ENCODE peak calls at places on chromosomes 16 and 17, in four cellular contexts. O is ovary, T is Peyer's patch, Y is neural progenitor cell. U is an unnamed sample.

GRCh38 chr17:17229416-17230098 is 7.4 kb downstream of the FLCN start:
- DNase-seq in T (no peak), Y (no peak), O (no peak), U (peak; percentile 77)

GRCh38 chr16:64051826-64052225 is 1070.0 kb downstream of the CDH11 start:
- DNase-seq in T (no peak), O (no peak), Y (peak; percentile 42), U (no peak)

GRCh38 chr16:83098536-83098935 is 471.8 kb downstream of the CDH13 start:
- DNase-seq in Y (no peak), T (no peak), O (no peak), U (no peak)

GRCh38 chr16:1288813-1289479 is 20.5 kb upstream of the UBE2I start:
- DNase-seq in T (no peak), Y (peak; percentile 49), O (no peak), U (no peak)

GRCh38 chr17:52105601-52106000 is 52.9 kb downstream of the CA10 start:
- DNase-seq in T (no peak), Y (no peak), O (no peak), U (no peak)

GRCh38 chr16:11349599-11350276 is 4.5 kb downstream of the RMI2 start:
- DNase-seq in Y (no peak), T (no peak), O (peak; percentile 46), U (no peak)

GRCh38 chr17:66655861-66656260 is 179.1 kb upstream of the CACNG5 start:
- DNase-seq in T (no peak), Y (no peak), O (no peak), U (no peak)

GRCh38 chr16:56353054-56353921 is 72.1 kb downstream of the AMFR start:
- DNase-seq in T (no peak), Y (no peak), O (no peak), U (peak; percentile 59)

GRCh38 chr16:57091990-57092785 is at the start of gene CPNE2:
- DNase-seq in Y (peak; percentile 83), O (peak; percentile 71), T (peak; percentile 82), U (peak; percentile 89)

GRCh38 chr16:10181196-10182162 is 749 bp downstream of the GRIN2A start:
- DNase-seq in O (no peak), T (peak; percentile 75), Y (peak; percentile 89), U (peak; percentile 84)

GRCh38 chr17:47699536-47699840 is 5.5 kb downstream of the TBKBP1 start:
- DNase-seq in O (no peak), Y (no peak), T (no peak), U (no peak)

GRCh38 chr16:29825145-29826044 is 5.1 kb downstream of the MVP start:
- DNase-seq in Y (peak; percentile 41), T (no peak), O (peak; percentile 86), U (no peak)

GRCh38 chr16:50067290-50067853 is 1.6 kb downstream of the HEATR3 start:
- DNase-seq in O (peak; percentile 13), Y (peak; percentile 53), T (no peak), U (peak; percentile 31)

GRCh38 chr16:50530277-50531236 is 17.6 kb upstream of the NKD1 start:
- DNase-seq in T (no peak), Y (no peak), O (no peak), U (peak; percentile 32)

GRCh38 chr16:2692948-2693651 is 10.8 kb downstream of the KCTD5 start:
- DNase-seq in T (no peak), Y (peak; percentile 77), O (peak; percentile 69), U (no peak)

GRCh38 chr16:1990336-1991134 is 765 bp downstream of the SYNGR3 start:
- DNase-seq in T (no peak), O (no peak), Y (peak; percentile 86), U (peak; percentile 90)

GRCh38 chr17:66272699-66273390 is 29.6 kb upstream of the PRKCA start:
- DNase-seq in O (peak; percentile 15), Y (no peak), T (no peak), U (no peak)

GRCh38 chr17:58224315-58224714 is 5.3 kb upstream of the MKS1 start:
- DNase-seq in Y (no peak), O (no peak), T (no peak), U (no peak)

GRCh38 chr16:1510941-1511351 is 17.8 kb downstream of the TELO2 start:
- DNase-seq in T (no peak), Y (no peak), O (no peak), U (no peak)

GRCh38 chr16:67987460-67988160 is 7.3 kb upstream of the DPEP3 start:
- DNase-seq in Y (no peak), O (no peak), T (no peak), U (no peak)

GRCh38 chr17:7355053-7355452 is at the start of gene TMEM95:
- DNase-seq in T (no peak), Y (no peak), O (no peak), U (no peak)

GRCh38 chr17:7352559-7352889 is 562 bp downstream of the KCTD11 start:
- DNase-seq in T (no peak), O (no peak), Y (no peak), U (no peak)

GRCh38 chr17:7354262-7354781 is 634 bp upstream of the TMEM95 start:
- DNase-seq in Y (peak; percentile 62), T (no peak), O (no peak), U (no peak)

GRCh38 chr17:7351665-7352558 is at the start of gene KCTD11:
- DNase-seq in Y (peak; percentile 96), T (peak; percentile 95), O (peak; percentile 89), U (peak; percentile 94)

GRCh38 chr17:7352910-7353635 is 1.1 kb downstream of the KCTD11 start:
- DNase-seq in T (no peak), Y (no peak), O (no peak), U (no peak)
- H3K27ac ChIP-seq in T (no peak overlapping the region), Y (no peak overlapping the region), O (no peak overlapping the region), U (peak overlapping the region; percentile 90)

DNA sequence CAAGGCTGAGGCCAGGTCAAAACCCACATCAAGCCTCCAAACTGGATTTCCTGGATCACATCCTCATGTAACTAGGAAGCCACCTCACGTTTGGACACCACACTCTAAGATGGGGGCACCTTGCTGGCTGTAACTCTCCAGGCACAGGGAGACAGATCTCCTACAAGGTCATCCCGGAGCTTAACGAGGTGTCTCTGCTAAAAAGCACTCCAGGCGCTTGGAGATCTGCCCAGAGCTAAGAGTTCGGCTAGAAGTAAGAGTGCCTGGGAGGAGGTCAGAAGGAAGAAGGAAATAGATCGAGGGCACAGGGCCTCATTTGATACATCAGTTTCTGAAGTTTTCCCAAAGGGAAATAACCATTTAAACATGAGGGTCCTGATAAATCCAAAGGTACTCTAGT is 15.9 kb downstream of the PSMB3 start:
- DNase-seq in O (no peak), Y (no peak), T (no peak), U (no peak)
- H3K27ac ChIP-seq in O (no peak overlapping the region), Y (no peak overlapping the region), T (no peak overlapping the region), U (no peak overlapping the region)

DNA sequence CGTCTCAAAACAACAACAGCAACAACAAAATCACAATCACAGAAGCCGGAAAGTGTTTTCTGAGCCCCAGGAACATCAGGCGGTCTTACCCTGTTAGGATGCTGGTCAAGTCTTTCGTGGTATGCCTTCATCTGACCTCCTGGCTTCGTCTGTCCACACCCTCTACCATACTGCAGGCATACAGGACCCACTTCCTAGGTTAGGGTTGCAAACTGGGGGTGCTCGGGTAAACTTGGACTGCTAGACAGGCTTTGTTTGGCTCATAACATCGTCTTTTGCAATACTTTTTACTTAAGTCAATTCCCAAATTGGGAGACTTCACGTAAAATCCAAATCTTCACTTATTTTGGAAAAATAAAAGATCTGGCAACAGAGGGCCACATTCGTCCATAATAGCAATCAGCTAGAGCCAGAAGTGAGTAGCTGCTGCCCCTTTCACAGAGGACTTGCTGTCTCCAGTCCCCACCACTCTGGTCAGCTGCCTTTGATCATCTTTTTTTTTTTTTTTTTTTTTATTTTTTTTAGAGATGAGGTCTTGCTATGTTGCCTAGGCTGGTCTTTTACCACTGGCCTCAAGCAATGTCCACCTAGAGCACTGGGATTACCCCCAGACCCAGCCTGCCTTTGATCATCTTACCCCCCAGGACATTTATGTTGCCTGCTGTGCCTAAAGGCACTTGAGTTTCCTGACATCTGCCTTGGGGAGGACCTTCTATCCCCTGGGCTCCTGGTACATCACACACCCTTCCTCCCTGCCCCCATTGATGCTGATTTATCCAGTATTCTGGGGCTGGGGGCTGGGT is 30.1 kb downstream of the CHD9 start:
- DNase-seq in O (no peak), T (no peak), Y (no peak), U (no peak)
- H3K27ac ChIP-seq in O (peak overlapping the region; percentile 70), T (peak overlapping the region; percentile 58), Y (no peak overlapping the region), U (peak overlapping the region; percentile 21)

DNA sequence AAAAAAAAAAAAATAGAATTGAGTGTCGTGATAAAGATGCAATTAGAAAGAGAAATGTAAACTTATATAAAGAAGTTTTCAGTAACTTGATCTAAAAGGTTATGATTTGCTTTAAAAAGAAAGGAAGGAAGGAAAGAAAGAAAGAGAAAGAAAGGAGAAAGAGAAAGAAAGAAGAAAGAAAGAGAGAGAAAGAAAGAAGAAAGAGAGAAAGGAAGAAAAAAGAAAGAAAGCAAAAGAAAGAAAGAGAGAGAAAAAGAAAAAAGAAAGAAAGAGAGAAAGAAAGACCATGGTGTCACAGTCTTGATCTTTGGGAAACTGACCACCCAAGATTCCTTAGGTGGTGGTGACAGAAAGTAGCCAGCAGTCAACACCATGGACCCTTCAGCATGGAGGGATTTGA is 4.3 kb upstream of the CCL3 start:
- DNase-seq in O (no peak), Y (no peak), T (no peak), U (no peak)
- H3K27ac ChIP-seq in O (no peak overlapping the region), Y (no peak overlapping the region), T (no peak overlapping the region), U (no peak overlapping the region)